ENCODE peak calls at places on chromosomes 6 and 20, in eight cellular contexts. D is AG10803; I is GM20000; Z is thyroid gland; M is H9; X is CD8-positive, alpha-beta T cell; F is astrocyte of the spinal cord; Q is astrocyte of the cerebellum. J is an unnamed sample.

GRCh38 chr6:3294921-3295871 is 36.4 kb downstream of the PSMG4 start:
- DNase-seq in X (no peak), I (no peak), Z (peak), D (no peak), Q (no peak), M (no peak), F (no peak), J (no peak)

GRCh38 chr20:31712564-31713311 is 9.9 kb downstream of the BCL2L1 start:
- DNase-seq in D (peak), Z (peak), Q (peak), I (no peak), M (peak), F (peak), X (no peak), J (no peak)

GRCh38 chr6:130148181-130148580 is 74.6 kb downstream of the SAMD3 start:
- DNase-seq in Z (no peak), F (no peak), X (no peak), D (no peak), Q (no peak), I (no peak), M (no peak), J (no peak)

GRCh38 chr6:169289671-169290408 is 36.2 kb upstream of the THBS2 start:
- DNase-seq in Z (no peak), M (no peak), D (peak), X (no peak), Q (peak), F (peak), I (no peak), J (no peak)

GRCh38 chr6:81735756-81736380 is 16.6 kb downstream of the TENT5A start:
- DNase-seq in F (no peak), I (no peak), D (peak), Q (no peak), Z (no peak), X (no peak), M (no peak), J (no peak)

GRCh38 chr6:11011787-11012234 is 32.3 kb downstream of the ELOVL2 start:
- DNase-seq in F (no peak), D (no peak), Z (no peak), M (peak), X (no peak), Q (no peak), I (no peak), J (no peak)

GRCh38 chr6:16249971-16250370 is 11.6 kb downstream of the GMPR start:
- DNase-seq in F (peak), X (no peak), M (peak), D (no peak), Q (peak), I (no peak), Z (no peak), J (no peak)

GRCh38 chr20:32879538-32879937 is 20.8 kb downstream of the EFCAB8 start:
- DNase-seq in D (no peak), F (no peak), X (no peak), Z (no peak), Q (no peak), I (no peak), M (no peak), J (no peak)

GRCh38 chr20:64156136-64156885 is 7.9 kb upstream of the MYT1 start:
- DNase-seq in Z (no peak), M (no peak), D (no peak), F (no peak), X (no peak), I (no peak), Q (no peak), J (no peak)

GRCh38 chr6:105452376-105452775 is 49.5 kb upstream of the PREP start:
- DNase-seq in D (no peak), Q (no peak), I (no peak), F (no peak), M (no peak), X (no peak), Z (no peak), J (no peak)
- TF ChIP-seq CTCF in D (no peak), Q (no peak), I (no peak), F (no peak), M (no peak), X (no peak), Z (no peak), J (no peak)

GRCh38 chr20:62937353-62938104 is 418 bp upstream of the GID8 start:
- DNase-seq in F (peak), I (peak), M (peak), X (peak), Q (peak), Z (peak), D (peak), J (peak)

GRCh38 chr20:62936996-62937352 is 973 bp upstream of the GID8 start:
- DNase-seq in D (peak), Z (no peak), Q (no peak), I (no peak), M (no peak), F (peak), X (no peak), J (no peak)

GRCh38 chr20:62940875-62941274 is 2.9 kb downstream of the GID8 start:
- DNase-seq in M (no peak), F (no peak), D (no peak), X (no peak), Q (no peak), Z (no peak), I (no peak), J (no peak)

GRCh38 chr20:62935968-62936585 is 1.9 kb upstream of the GID8 start:
- DNase-seq in I (no peak), F (no peak), D (no peak), Q (no peak), Z (no peak), X (no peak), M (no peak), J (no peak)

GRCh38 chr20:62938105-62938888 is at the start of gene GID8:
- DNase-seq in Z (peak), F (peak), I (no peak), X (peak), D (no peak), M (no peak), Q (no peak), J (peak)
- TF ChIP-seq CTCF in Z (no peak), F (no peak), I (no peak), X (no peak), D (no peak), M (no peak), Q (no peak), J (no peak)

GRCh38 chr20:25207149-25207959 is 11.8 kb downstream of the ENTPD6 start:
- DNase-seq in Z (no peak), F (no peak), I (no peak), D (no peak), M (no peak), X (no peak), Q (no peak), J (no peak)

GRCh38 chr20:25203891-25204320 is 8.4 kb downstream of the ENTPD6 start:
- DNase-seq in X (no peak), Q (no peak), D (no peak), I (no peak), M (no peak), Z (no peak), F (no peak), J (no peak)

GRCh38 chr20:25206063-25206403 is 10.5 kb downstream of the ENTPD6 start:
- DNase-seq in Z (no peak), F (no peak), I (no peak), D (no peak), M (no peak), Q (no peak), X (no peak), J (no peak)

GRCh38 chr20:25204550-25205276 is 9.2 kb downstream of the ENTPD6 start:
- DNase-seq in F (no peak), D (no peak), Q (no peak), M (no peak), Z (no peak), X (no peak), I (no peak), J (no peak)

DNA sequence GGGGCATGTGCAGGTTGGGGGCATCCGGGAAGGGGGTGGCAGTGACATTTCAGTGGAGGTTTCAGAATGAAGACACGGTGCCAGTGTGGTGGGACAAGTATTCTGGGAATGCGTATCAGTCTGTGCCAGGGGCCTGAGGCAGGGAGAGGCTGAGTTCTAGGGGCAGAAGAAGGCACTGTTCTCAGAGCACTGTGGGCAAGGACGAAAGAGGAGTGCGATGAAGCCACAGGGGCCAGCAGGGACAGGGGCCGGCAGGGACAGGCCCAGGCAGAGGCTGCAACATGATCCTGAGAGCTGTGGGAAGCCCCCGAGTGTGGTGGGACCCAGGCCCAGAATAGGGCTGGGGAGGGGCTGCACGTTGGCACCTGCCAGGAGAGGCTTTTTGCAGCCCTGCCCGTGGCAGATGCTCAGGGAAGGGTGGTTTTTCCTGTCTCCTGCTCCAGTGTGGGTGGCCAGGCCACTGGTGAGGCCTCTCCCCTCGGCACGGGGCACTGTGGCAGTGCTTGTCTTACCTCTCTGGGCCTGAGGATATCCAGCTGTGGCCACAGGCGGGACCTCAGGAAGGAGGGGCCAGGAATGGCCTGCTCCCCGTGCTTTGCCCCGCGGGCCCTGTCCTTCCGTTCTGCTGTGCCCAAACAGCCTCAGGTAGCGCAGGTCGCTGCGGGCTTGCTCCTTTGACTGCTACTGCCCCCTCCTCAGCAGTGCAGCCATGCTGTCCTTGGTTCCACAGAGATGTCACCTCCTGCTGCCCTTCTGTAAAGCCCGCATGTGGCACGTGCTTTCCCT is 10.0 kb downstream of the ENTPD6 start:
- DNase-seq in Q (no peak), X (no peak), D (no peak), M (no peak), I (no peak), F (no peak), Z (no peak), J (no peak)
- TF ChIP-seq CTCF in Q (no peak), X (no peak), D (no peak), M (no peak), I (no peak), F (no peak), Z (no peak), J (no peak)

DNA sequence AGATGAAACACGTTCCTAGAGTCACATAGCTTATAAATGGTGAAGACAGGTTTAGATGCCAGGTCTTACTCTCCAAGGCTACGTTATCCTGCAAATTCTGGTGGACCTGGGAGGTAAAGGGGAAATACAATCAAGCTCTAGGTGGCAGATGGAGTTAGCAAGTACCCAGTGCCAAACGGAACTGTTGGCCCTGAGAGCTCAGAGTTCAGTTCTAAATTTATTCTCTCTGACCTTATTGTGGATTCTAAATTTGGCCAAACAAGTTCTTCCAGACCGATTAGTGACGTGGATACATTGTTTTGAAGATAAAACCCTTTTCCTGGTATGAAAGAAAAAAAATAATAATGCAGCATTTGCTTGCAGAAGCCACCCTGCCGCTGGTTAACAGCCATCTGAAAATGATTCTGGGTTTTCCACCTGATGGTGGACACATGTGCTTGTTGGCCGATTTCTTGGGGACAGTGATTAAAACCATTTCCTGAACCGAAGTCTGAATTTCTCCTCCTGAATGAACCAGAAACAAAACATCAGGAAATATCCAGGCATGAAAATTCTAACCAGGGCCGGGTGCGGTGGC is 32.5 kb downstream of the RIPOR3 start:
- DNase-seq in F (no peak), M (no peak), X (no peak), Z (no peak), I (no peak), D (peak), Q (no peak), J (no peak)
- TF ChIP-seq CTCF in F (no peak), M (no peak), X (no peak), Z (no peak), I (no peak), D (no peak), Q (no peak), J (no peak)

GRCh38 chr20:6829510-6830116 is 62.1 kb downstream of the BMP2 start:
- DNase-seq in X (no peak), F (no peak), I (no peak), Q (peak), M (no peak), D (no peak), Z (no peak), J (no peak)
- TF ChIP-seq CTCF in X (no peak), F (no peak), I (no peak), Q (peak), M (peak), D (peak), Z (no peak), J (no peak)

GRCh38 chr6:31158863-31159855 is 770 bp downstream of the TCF19 start:
- DNase-seq in M (peak), F (no peak), X (no peak), Q (no peak), D (peak), Z (no peak), I (no peak), J (no peak)
- TF ChIP-seq CTCF in M (peak), F (peak), X (no peak), Q (peak), D (peak), Z (no peak), I (no peak), J (no peak)

DNA sequence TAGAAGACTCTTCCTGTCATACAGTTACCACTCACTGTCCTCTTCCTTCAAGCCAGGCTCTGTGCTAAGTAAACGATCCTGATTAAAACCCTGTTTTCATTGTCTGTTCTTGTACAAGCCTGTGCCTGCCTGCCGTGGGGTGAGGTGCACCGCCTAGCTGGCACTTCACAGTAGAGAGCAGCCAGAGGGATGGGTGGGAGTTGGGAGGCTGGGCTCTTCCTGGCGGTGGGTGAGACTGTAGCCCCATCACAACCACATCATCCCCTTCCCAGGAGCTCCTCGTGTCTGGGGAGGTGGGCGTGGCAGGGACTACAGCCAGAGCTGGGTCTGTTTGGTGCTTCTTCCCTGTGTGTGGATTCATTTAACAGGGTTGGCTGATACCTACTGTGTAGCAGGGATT is 382.0 kb downstream of the TAF4 start:
- DNase-seq in D (no peak), I (no peak), Q (no peak), M (no peak), F (no peak), X (no peak), Z (no peak), J (no peak)
- TF ChIP-seq CTCF in D (no peak), I (no peak), Q (no peak), M (no peak), F (no peak), X (no peak), Z (no peak), J (no peak)

GRCh38 chr6:39811835-39812345 is 19.7 kb downstream of the DAAM2 start:
- DNase-seq in X (no peak), D (no peak), Z (no peak), Q (no peak), M (no peak), F (no peak), I (no peak), J (no peak)

GRCh38 chr6:39812496-39812852 is 20.3 kb downstream of the DAAM2 start:
- DNase-seq in F (no peak), I (no peak), Q (no peak), M (no peak), X (no peak), Z (no peak), D (no peak), J (no peak)

GRCh38 chr6:39814236-39814635 is 22.1 kb downstream of the DAAM2 start:
- DNase-seq in M (no peak), Q (no peak), D (no peak), Z (no peak), X (no peak), F (no peak), I (no peak), J (no peak)

GRCh38 chr6:39815356-39815755 is 23.2 kb downstream of the DAAM2 start:
- DNase-seq in M (no peak), Z (no peak), D (no peak), F (no peak), Q (no peak), X (no peak), I (no peak), J (no peak)

GRCh38 chr6:39812853-39813533 is 20.8 kb downstream of the DAAM2 start:
- DNase-seq in D (peak), X (no peak), M (no peak), Z (peak), Q (peak), F (peak), I (no peak), J (no peak)
- TF ChIP-seq CTCF in D (peak), X (no peak), M (no peak), Z (no peak), Q (peak), F (peak), I (no peak), J (no peak)

DNA sequence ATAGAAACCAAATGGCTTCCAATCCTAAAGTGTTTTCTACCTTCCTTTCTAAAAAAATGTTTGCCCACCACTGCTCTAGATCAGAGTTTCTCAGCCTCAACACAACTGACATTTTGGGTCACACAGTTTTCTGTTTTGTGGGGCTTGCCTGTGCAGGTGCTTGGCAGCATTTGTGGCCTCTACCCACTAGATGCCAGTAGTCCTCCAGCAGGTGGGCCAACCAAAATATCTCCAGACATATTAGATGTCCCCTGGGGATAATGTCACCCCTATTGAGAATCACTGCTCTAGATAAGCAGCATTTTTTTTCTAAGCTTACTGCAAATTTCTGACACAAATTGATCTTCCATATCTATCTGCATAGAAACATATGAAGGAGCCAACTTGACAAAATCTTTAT is 26.3 kb upstream of the EPM2A start:
- DNase-seq in Q (no peak), Z (no peak), F (no peak), X (no peak), I (no peak), D (no peak), M (no peak), J (no peak)
- TF ChIP-seq CTCF in Q (no peak), Z (no peak), F (peak), X (no peak), I (no peak), D (no peak), M (peak), J (no peak)

DNA sequence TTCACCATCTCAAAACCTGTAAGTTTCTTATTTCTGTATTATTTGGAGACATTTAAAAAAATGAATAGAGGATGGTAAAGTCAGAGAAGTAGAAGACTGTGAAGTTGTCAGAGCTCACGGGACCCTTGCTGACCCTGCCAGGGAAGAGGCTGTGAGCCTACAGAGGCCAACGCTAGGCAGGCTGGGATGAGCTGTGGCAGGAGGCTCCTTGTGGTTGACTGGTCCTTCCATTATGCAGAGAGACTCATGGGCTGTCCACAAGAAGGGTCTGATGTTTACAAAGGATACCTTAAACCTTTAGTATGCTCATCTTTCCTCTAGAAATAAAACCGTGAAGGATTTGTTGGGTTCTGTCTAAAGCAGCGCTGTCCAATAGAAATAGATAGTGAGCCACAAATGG is 42.9 kb downstream of the DUSP22 start:
- DNase-seq in M (no peak), X (no peak), D (no peak), F (no peak), Q (no peak), Z (no peak), I (no peak), J (no peak)
- TF ChIP-seq CTCF in M (no peak), X (no peak), D (no peak), F (no peak), Q (no peak), Z (no peak), I (no peak), J (no peak)

J was measured in endothelial cell.